ENCODE peak calls at places on chromosomes 3 and 15, in five cellular contexts. T is fibroblast of lung; W is stimulated activated CD4-positive, alpha-beta T cell treated with anti-CD3 and anti-CD28 coated beads, Interleukin-1b, Interleukin-23, amount 100 ng/mL, for 4 hours; R is astrocyte of the spinal cord; F is G401. H is an unnamed sample.

GRCh38 chr3:39137435-39137936 is 15.9 kb downstream of the CSRNP1 start:
- DNase-seq in T (no peak), W (no peak), R (no peak), F (no peak), H (no peak)

GRCh38 chr15:31262901-31263671 is 63.5 kb upstream of the KLF13 start:
- DNase-seq in F (no peak), R (no peak), W (no peak), T (peak), H (no peak)

GRCh38 chr3:155554777-155555445 is 190.0 kb downstream of the PLCH1 start:
- DNase-seq in W (no peak), F (no peak), R (no peak), T (no peak), H (no peak)

GRCh38 chr3:171334465-171334811 is 125.8 kb downstream of the TNIK start:
- DNase-seq in W (no peak), R (no peak), F (peak), T (peak), H (no peak)

GRCh38 chr3:58404396-58404795 is 29.2 kb downstream of the PDHB start:
- DNase-seq in R (peak), T (peak), W (no peak), F (no peak), H (no peak)

GRCh38 chr3:195212033-195212748 is 58.8 kb downstream of the XXYLT1 start:
- DNase-seq in T (no peak), F (no peak), W (no peak), R (no peak), H (no peak)

GRCh38 chr3:185225523-185225922 is 28.3 kb downstream of the EHHADH start:
- DNase-seq in F (no peak), R (peak), T (peak), W (no peak), H (no peak)

GRCh38 chr3:128447561-128448013 is 19.1 kb downstream of the DNAJB8 start:
- DNase-seq in F (no peak), W (no peak), T (no peak), R (no peak), H (no peak)

GRCh38 chr15:35746121-35746520 is 200.2 kb upstream of the DPH6 start:
- DNase-seq in T (peak), F (no peak), W (no peak), R (no peak), H (no peak)

GRCh38 chr3:43764012-43764411 is 73.3 kb downstream of the ABHD5 start:
- DNase-seq in R (no peak), F (no peak), W (no peak), T (no peak), H (no peak)

GRCh38 chr3:134609821-134610454 is 40.9 kb downstream of the KY start:
- DNase-seq in F (peak), T (no peak), W (no peak), R (no peak), H (no peak)

GRCh38 chr15:66860844-66861243 is 158.8 kb downstream of the SMAD6 start:
- DNase-seq in W (no peak), T (no peak), R (no peak), F (no peak), H (no peak)

GRCh38 chr15:98760112-98760826 is 111.9 kb downstream of the IGF1R start:
- DNase-seq in T (no peak), R (no peak), F (no peak), W (no peak), H (peak)

GRCh38 chr15:28885630-28886430 is at the start of gene APBA2:
- DNase-seq in T (peak), W (peak), R (peak), F (no peak), H (peak)

GRCh38 chr3:48596157-48596556 is 1.0 kb upstream of the COL7A1 start:
- DNase-seq in R (no peak), W (no peak), F (no peak), T (no peak), H (no peak)

GRCh38 chr3:111617912-111618601 is 22.9 kb upstream of the ZBED2 start:
- DNase-seq in T (no peak), F (no peak), W (no peak), R (no peak), H (no peak)

GRCh38 chr15:100726426-100727190 is 124.2 kb downstream of the ASB7 start:
- DNase-seq in F (no peak), T (peak), R (peak), W (no peak), H (no peak)

GRCh38 chr3:57805674-57806073 is 49.6 kb downstream of the SLMAP start:
- DNase-seq in R (peak), T (peak), W (no peak), F (no peak), H (no peak)

GRCh38 chr15:61879219-61879618 is 181.0 kb downstream of the VPS13C start:
- DNase-seq in R (no peak), F (no peak), T (peak), W (no peak), H (peak)

GRCh38 chr15:92079047-92079446 is 225.5 kb downstream of the SLCO3A1 start:
- DNase-seq in R (no peak), F (no peak), T (no peak), W (no peak), H (no peak)

GRCh38 chr3:58121183-58121582 is 89.6 kb downstream of the DNASE1L3 start:
- DNase-seq in W (no peak), F (no peak), R (no peak), T (no peak), H (no peak)

GRCh38 chr15:43930079-43930478 is 103.3 kb downstream of the WDR76 start:
- DNase-seq in R (peak), T (peak), F (peak), W (no peak), H (no peak)

GRCh38 chr3:124526601-124527000 is 203.7 kb upstream of the UMPS start:
- DNase-seq in R (no peak), W (no peak), T (no peak), F (no peak), H (no peak)

GRCh38 chr15:81752149-81752942 is 293.5 kb downstream of the MEX3B start:
- DNase-seq in W (no peak), F (peak), R (no peak), T (peak), H (peak)

GRCh38 chr15:66899555-66900350 is 165.6 kb upstream of the SMAD3 start:
- DNase-seq in W (no peak), R (no peak), T (peak), F (no peak), H (no peak)

GRCh38 chr3:40321818-40322217 is 12.3 kb downstream of the EIF1B start:
- DNase-seq in R (no peak), F (no peak), T (no peak), W (no peak), H (no peak)

H was measured in DMS79.